ENCODE peak calls at places on chromosomes 6 and 20, in five cellular contexts. One of them, this sample, is unnamed.

GRCh38 chr20:3084986-3085360 is 449 bp upstream of the AVP start:
- DNase-seq in GM12878: no peak
- DNase-seq in HepG2: no peak
- DNase-seq in H1: no peak
- DNase-seq in K562: peak; percentile 44
- DNase-seq in this sample: no peak

GRCh38 chr6:169700296-169700695 is 1.5 kb downstream of the WDR27 start:
- DNase-seq in GM12878: no peak
- DNase-seq in HepG2: no peak
- DNase-seq in H1: no peak
- DNase-seq in K562: no peak
- DNase-seq in this sample: no peak

GRCh38 chr6:33015798-33016197 is 6.4 kb upstream of the HLA-DOA start:
- DNase-seq in GM12878: no peak
- DNase-seq in HepG2: no peak
- DNase-seq in H1: no peak
- DNase-seq in K562: no peak
- DNase-seq in this sample: no peak

GRCh38 chr6:131015192-131015591 is 47.9 kb downstream of the EPB41L2 start:
- DNase-seq in GM12878: no peak
- DNase-seq in HepG2: no peak
- DNase-seq in H1: no peak
- DNase-seq in K562: no peak
- DNase-seq in this sample: no peak

GRCh38 chr6:168355716-168356522 is 36.3 kb upstream of the DACT2 start:
- DNase-seq in GM12878: no peak
- DNase-seq in HepG2: peak; percentile 49
- DNase-seq in H1: no peak
- DNase-seq in K562: peak; percentile 68
- DNase-seq in this sample: peak; percentile 92

GRCh38 chr6:31139599-31139998 is 733 bp upstream of the PSORS1C2 start:
- DNase-seq in GM12878: no peak
- DNase-seq in HepG2: no peak
- DNase-seq in H1: no peak
- DNase-seq in K562: no peak
- DNase-seq in this sample: no peak

GRCh38 chr6:1917628-1918371 is 308.1 kb downstream of the FOXC1 start:
- DNase-seq in GM12878: no peak
- DNase-seq in HepG2: peak; percentile 44
- DNase-seq in H1: peak; percentile 53
- DNase-seq in K562: no peak
- DNase-seq in this sample: no peak

GRCh38 chr6:30770164-30770563 is 25.8 kb upstream of the IER3 start:
- DNase-seq in GM12878: no peak
- DNase-seq in HepG2: no peak
- DNase-seq in H1: no peak
- DNase-seq in K562: no peak
- DNase-seq in this sample: peak; percentile 28

GRCh38 chr20:52031574-52032303 is 159.8 kb downstream of the ZFP64 start:
- DNase-seq in GM12878: no peak
- DNase-seq in HepG2: peak; percentile 95
- DNase-seq in H1: no peak
- DNase-seq in K562: no peak
- DNase-seq in this sample: no peak

GRCh38 chr20:1336699-1337387 is 7.9 kb upstream of the SDCBP2 start:
- DNase-seq in GM12878: no peak
- DNase-seq in HepG2: no peak
- DNase-seq in H1: no peak
- DNase-seq in K562: no peak
- DNase-seq in this sample: no peak

GRCh38 chr6:125163811-125164210 is 10.2 kb downstream of the TPD52L1 start:
- DNase-seq in GM12878: no peak
- DNase-seq in HepG2: no peak
- DNase-seq in H1: no peak
- DNase-seq in K562: no peak
- DNase-seq in this sample: no peak

GRCh38 chr6:23417133-23417532 is 708.9 kb upstream of the NRSN1 start:
- DNase-seq in GM12878: no peak
- DNase-seq in HepG2: no peak
- DNase-seq in H1: no peak
- DNase-seq in K562: no peak
- DNase-seq in this sample: no peak
- TF ChIP-seq RFX5 in GM12878: no peak
- TF ChIP-seq RFX5 in HepG2: no peak
- TF ChIP-seq RFX5 in H1: no peak
- TF ChIP-seq RFX5 in K562: no peak
- TF ChIP-seq RFX5 in this sample: no peak

DNA sequence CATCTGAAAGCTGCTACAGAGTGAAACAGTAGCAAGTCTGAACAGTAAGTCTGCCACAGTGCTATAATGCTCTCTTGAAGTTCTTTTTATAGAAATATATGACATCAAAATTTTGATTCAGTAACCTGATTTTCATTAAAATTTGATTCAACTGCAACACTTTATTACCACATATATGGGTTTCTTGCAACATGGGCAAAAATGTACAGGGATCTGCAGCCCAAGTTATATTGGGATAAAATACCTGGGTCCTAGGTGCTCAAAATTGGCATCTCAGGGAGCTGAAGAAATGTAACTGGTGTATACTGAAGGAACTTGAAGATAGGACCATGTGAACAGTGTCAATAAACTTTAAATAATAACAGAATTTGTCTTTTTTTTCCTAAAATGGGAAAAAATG is 10.8 kb downstream of the ROMO1 start:
- DNase-seq in GM12878: no peak
- DNase-seq in HepG2: no peak
- DNase-seq in H1: no peak
- DNase-seq in K562: no peak
- DNase-seq in this sample: no peak
- H3K79me2 ChIP-seq in GM12878: peaks cover 31% of the 10 kb centered on the region
- H3K79me2 ChIP-seq in HepG2: peaks cover 66% of the 10 kb centered on the region
- H3K79me2 ChIP-seq in H1: no peaks in the 10 kb centered on the region
- H3K79me2 ChIP-seq in K562: peaks cover 56% of the 10 kb centered on the region
- H3K79me2 ChIP-seq in this sample: peaks cover 93% of the 10 kb centered on the region

GRCh38 chr6:157937318-157937717 is 44.3 kb upstream of the SYNJ2 start:
- DNase-seq in GM12878: no peak
- DNase-seq in HepG2: no peak
- DNase-seq in H1: no peak
- DNase-seq in K562: no peak
- DNase-seq in this sample: no peak

GRCh38 chr6:157943249-157943963 is 38.3 kb upstream of the SYNJ2 start:
- DNase-seq in GM12878: no peak
- DNase-seq in HepG2: no peak
- DNase-seq in H1: no peak
- DNase-seq in K562: no peak
- DNase-seq in this sample: no peak

GRCh38 chr6:157942351-157942750 is 39.3 kb upstream of the SYNJ2 start:
- DNase-seq in GM12878: no peak
- DNase-seq in HepG2: no peak
- DNase-seq in H1: no peak
- DNase-seq in K562: no peak
- DNase-seq in this sample: no peak

GRCh38 chr6:157943964-157944283 is 37.7 kb upstream of the SYNJ2 start:
- DNase-seq in GM12878: no peak
- DNase-seq in HepG2: no peak
- DNase-seq in H1: no peak
- DNase-seq in K562: no peak
- DNase-seq in this sample: no peak

GRCh38 chr6:157941101-157941863 is 40.4 kb upstream of the SYNJ2 start:
- DNase-seq in GM12878: no peak
- DNase-seq in HepG2: no peak
- DNase-seq in H1: no peak
- DNase-seq in K562: no peak
- DNase-seq in this sample: no peak
- TF ChIP-seq YY1 in GM12878: no peak
- TF ChIP-seq YY1 in HepG2: no peak
- TF ChIP-seq YY1 in H1: no peak
- TF ChIP-seq YY1 in K562: no peak
- TF ChIP-seq YY1 in this sample: no peak

GRCh38 chr6:148550569-148550968 is 196.3 kb upstream of the UST start:
- DNase-seq in GM12878: no peak
- DNase-seq in HepG2: peak; percentile 32
- DNase-seq in H1: no peak
- DNase-seq in K562: no peak
- DNase-seq in this sample: no peak

GRCh38 chr6:148548749-148549140 is 198.1 kb upstream of the UST start:
- DNase-seq in GM12878: no peak
- DNase-seq in HepG2: no peak
- DNase-seq in H1: no peak
- DNase-seq in K562: no peak
- DNase-seq in this sample: no peak

GRCh38 chr6:148547110-148547509 is 199.7 kb upstream of the UST start:
- DNase-seq in GM12878: no peak
- DNase-seq in HepG2: no peak
- DNase-seq in H1: no peak
- DNase-seq in K562: no peak
- DNase-seq in this sample: no peak

GRCh38 chr6:148545901-148546300 is 200.9 kb upstream of the UST start:
- DNase-seq in GM12878: no peak
- DNase-seq in HepG2: no peak
- DNase-seq in H1: no peak
- DNase-seq in K562: no peak
- DNase-seq in this sample: no peak

GRCh38 chr6:148548065-148548748 is 198.6 kb upstream of the UST start:
- DNase-seq in GM12878: no peak
- DNase-seq in HepG2: no peak
- DNase-seq in H1: no peak
- DNase-seq in K562: no peak
- DNase-seq in this sample: no peak
- TF ChIP-seq RFX5 in GM12878: no peak
- TF ChIP-seq RFX5 in HepG2: no peak
- TF ChIP-seq RFX5 in H1: no peak
- TF ChIP-seq RFX5 in K562: no peak
- TF ChIP-seq RFX5 in this sample: no peak

DNA sequence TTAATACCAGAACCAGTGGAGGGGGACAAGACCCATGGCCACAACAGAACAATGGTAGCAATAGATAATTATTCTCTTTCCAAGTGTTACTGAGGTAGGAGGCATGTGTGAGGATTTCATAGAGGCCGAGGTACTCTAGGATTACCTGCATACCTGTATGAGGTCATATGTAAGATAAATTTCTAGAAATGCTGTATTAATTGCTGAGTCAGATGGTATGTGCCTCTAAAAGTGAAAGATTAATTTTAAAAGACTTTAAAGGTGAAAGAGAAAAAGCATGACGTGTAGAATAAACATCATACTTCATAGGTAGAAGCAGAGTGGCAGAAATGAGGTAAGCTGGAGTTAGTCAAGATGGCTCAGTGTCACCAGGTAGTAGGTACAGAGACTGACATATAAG is 51.6 kb downstream of the ZHX3 start:
- DNase-seq in GM12878: no peak
- DNase-seq in HepG2: no peak
- DNase-seq in H1: no peak
- DNase-seq in K562: no peak
- DNase-seq in this sample: no peak
- H3K79me2 ChIP-seq in GM12878: no peaks in the 10 kb centered on the region
- H3K79me2 ChIP-seq in HepG2: no peaks in the 10 kb centered on the region
- H3K79me2 ChIP-seq in H1: no peaks in the 10 kb centered on the region
- H3K79me2 ChIP-seq in K562: no peaks in the 10 kb centered on the region
- H3K79me2 ChIP-seq in this sample: peaks cover 1% of the 10 kb centered on the region

GRCh38 chr6:17714879-17715860 is 8.4 kb upstream of the NUP153 start:
- DNase-seq in GM12878: no peak
- DNase-seq in HepG2: no peak
- DNase-seq in H1: no peak
- DNase-seq in K562: peak; percentile 92
- DNase-seq in this sample: no peak
- TF ChIP-seq YY1 in GM12878: no peak
- TF ChIP-seq YY1 in HepG2: no peak
- TF ChIP-seq YY1 in H1: no peak
- TF ChIP-seq YY1 in K562: no peak
- TF ChIP-seq YY1 in this sample: no peak

DNA sequence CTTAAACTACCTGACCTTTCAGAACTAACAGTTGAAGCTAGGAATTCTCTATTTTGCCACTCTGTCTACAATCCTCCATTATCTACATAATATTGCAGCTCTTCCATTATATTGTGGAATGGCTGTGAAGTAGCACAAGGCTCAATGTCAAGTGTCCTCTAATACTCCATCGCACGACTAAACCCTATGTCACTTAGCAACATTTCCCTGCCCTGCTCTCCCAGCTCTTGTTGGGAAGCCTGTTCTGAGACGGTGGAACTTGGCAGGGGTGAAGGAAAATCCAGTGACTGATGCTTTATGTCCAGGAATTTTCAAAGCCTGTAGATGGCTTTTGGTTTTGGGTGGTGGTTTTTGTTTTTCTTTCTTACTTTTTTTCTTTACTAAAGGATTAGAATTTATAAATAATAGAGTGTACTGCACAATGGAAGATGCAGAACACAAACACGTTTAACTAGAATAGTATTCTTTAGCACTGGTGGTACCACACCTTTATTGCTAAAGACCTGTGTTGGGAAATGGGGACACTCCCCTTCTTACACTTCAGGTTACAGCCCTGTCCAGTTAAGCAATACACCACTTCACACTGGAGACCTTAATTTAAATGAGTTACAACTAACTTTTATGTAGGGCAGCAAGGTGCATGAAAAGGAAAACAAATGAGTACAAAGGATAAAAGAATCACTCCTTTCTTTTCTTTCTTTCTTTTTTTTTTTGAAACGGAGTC is 20.7 kb upstream of the AMD1 start:
- DNase-seq in GM12878: no peak
- DNase-seq in HepG2: no peak
- DNase-seq in H1: no peak
- DNase-seq in K562: no peak
- DNase-seq in this sample: no peak
- TF ChIP-seq RFX5 in GM12878: no peak
- TF ChIP-seq RFX5 in HepG2: no peak
- TF ChIP-seq RFX5 in H1: no peak
- TF ChIP-seq RFX5 in K562: no peak
- TF ChIP-seq RFX5 in this sample: no peak

GRCh38 chr20:38153011-38153329 is 12.1 kb downstream of the TGM2 start:
- DNase-seq in GM12878: no peak
- DNase-seq in HepG2: no peak
- DNase-seq in H1: no peak
- DNase-seq in K562: no peak
- DNase-seq in this sample: no peak
- H3K79me2 ChIP-seq in GM12878: no peaks in the 10 kb centered on the region
- H3K79me2 ChIP-seq in HepG2: no peaks in the 10 kb centered on the region
- H3K79me2 ChIP-seq in H1: no peaks in the 10 kb centered on the region
- H3K79me2 ChIP-seq in K562: peaks cover 8% of the 10 kb centered on the region
- H3K79me2 ChIP-seq in this sample: no peaks in the 10 kb centered on the region